ENCODE peak calls at places on chromosomes 7 and 10, in five cellular contexts. G, S, W, V and H are unnamed samples.

GRCh38 chr7:102836206-102836938 is 76.4 kb upstream of the LRRC17 start:
- DNase-seq in G (peak; percentile 63), S (no peak), W (no peak), V (no peak), H (no peak)

GRCh38 chr7:112266595-112267270 is 60.2 kb downstream of the ZNF277 start:
- DNase-seq in G (no peak), S (no peak), W (no peak), V (no peak), H (no peak)

GRCh38 chr10:130453721-130454542 is 317.7 kb downstream of the GLRX3 start:
- DNase-seq in G (no peak), S (no peak), W (no peak), V (no peak), H (no peak)

GRCh38 chr7:69166979-69167516 is 431.2 kb upstream of the AUTS2 start:
- DNase-seq in G (no peak), S (no peak), W (no peak), V (no peak), H (no peak)

GRCh38 chr7:112889834-112890438 is 99.7 kb upstream of the TMEM168 start:
- DNase-seq in G (no peak), S (no peak), W (no peak), V (no peak), H (no peak)

GRCh38 chr10:91891285-91892001 is 17.8 kb downstream of the FGFBP3 start:
- DNase-seq in G (peak; percentile 80), S (no peak), W (no peak), V (no peak), H (no peak)

GRCh38 chr10:102948786-102949185 is 30.7 kb downstream of the CNNM2 start:
- DNase-seq in G (no peak), S (no peak), W (no peak), V (no peak), H (peak; percentile 52)

GRCh38 chr10:121310151-121310711 is 288.0 kb downstream of the FGFR2 start:
- DNase-seq in G (no peak), S (no peak), W (no peak), V (no peak), H (no peak)

GRCh38 chr10:69413221-69413865 is 3.4 kb downstream of the TACR2 start:
- DNase-seq in G (peak; percentile 49), S (peak; percentile 66), W (peak; percentile 79), V (peak; percentile 83), H (peak; percentile 53)

GRCh38 chr10:79445217-79445707 is at the start of gene ZCCHC24:
- DNase-seq in G (peak; percentile 54), S (peak; percentile 94), W (peak; percentile 60), V (no peak), H (peak; percentile 72)

GRCh38 chr10:79443338-79444242 is 1.8 kb downstream of the ZCCHC24 start:
- DNase-seq in G (no peak), S (peak; percentile 75), W (peak; percentile 8), V (no peak), H (peak; percentile 22)

GRCh38 chr10:79445708-79446450 is 455 bp upstream of the ZCCHC24 start:
- DNase-seq in G (peak; percentile 95), S (peak; percentile 99), W (peak; percentile 98), V (peak; percentile 99), H (peak; percentile 97)

GRCh38 chr10:79446451-79447020 is 1.1 kb upstream of the ZCCHC24 start:
- DNase-seq in G (no peak), S (peak; percentile 92), W (peak; percentile 76), V (peak; percentile 73), H (peak; percentile 54)

GRCh38 chr10:79444243-79445119 is 943 bp downstream of the ZCCHC24 start:
- DNase-seq in G (peak; percentile 21), S (peak; percentile 92), W (peak; percentile 44), V (peak; percentile 67), H (peak; percentile 63)
- TF ChIP-seq POLR2A in G (no peak), S (no peak), W (no peak), V (no peak), H (no peak)

GRCh38 chr10:100438674-100439315 is 24.0 kb upstream of the WNT8B start:
- DNase-seq in G (no peak), S (no peak), W (no peak), V (no peak), H (no peak)

GRCh38 chr10:100436255-100436654 is 26.6 kb upstream of the WNT8B start:
- DNase-seq in G (no peak), S (no peak), W (no peak), V (no peak), H (no peak)

DNA sequence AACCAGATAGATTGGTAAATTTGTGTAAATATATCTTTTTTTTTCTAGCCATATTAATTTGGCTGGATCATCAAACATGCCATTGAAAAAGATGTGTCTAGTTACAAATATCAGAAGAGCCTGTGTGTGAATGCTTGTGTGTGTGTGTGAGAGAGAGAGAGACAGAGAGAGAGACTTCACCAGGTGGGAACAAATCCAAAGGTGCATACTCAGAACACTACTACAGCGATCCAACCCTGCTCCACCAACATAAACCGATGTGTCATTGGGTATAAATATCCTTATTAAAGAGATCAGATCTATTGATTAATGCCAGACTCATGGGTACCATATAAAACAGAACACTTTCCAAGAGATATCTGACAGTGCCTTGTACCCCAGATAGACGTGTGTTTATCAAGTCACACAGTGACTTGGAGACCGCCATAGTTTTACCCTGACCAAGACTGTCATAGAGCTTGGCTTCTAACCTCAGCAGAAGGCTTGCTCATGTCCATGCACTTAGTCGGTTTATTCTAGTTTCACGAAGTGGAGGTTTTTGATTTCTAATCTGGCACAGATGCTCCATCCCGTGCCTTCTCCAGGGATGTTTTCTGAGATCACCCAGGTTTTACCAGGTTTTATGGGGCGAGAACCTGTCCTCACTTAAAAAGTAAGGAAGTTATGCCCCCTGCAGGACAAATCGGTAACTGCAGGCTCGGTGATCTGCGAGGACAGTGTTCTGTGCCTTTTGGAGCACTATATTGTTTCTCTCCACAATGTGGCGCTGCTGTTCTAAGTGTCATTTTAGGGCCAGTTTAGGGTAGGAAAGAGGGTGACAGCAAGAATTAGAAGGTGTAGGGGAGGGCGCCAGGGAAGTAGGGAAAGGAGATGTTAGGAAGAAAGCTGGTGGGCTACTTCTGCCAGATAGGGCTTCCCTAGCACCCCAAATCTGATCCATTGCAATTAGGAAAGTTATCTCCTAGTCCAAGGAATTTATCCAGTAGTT is 29.3 kb upstream of the WNT8B start:
- DNase-seq in G (peak; percentile 94), S (peak; percentile 93), W (peak; percentile 89), V (peak; percentile 87), H (peak; percentile 96)
- TF ChIP-seq POLR2A in G (no peak), S (no peak), W (no peak), V (no peak), H (no peak)

DNA sequence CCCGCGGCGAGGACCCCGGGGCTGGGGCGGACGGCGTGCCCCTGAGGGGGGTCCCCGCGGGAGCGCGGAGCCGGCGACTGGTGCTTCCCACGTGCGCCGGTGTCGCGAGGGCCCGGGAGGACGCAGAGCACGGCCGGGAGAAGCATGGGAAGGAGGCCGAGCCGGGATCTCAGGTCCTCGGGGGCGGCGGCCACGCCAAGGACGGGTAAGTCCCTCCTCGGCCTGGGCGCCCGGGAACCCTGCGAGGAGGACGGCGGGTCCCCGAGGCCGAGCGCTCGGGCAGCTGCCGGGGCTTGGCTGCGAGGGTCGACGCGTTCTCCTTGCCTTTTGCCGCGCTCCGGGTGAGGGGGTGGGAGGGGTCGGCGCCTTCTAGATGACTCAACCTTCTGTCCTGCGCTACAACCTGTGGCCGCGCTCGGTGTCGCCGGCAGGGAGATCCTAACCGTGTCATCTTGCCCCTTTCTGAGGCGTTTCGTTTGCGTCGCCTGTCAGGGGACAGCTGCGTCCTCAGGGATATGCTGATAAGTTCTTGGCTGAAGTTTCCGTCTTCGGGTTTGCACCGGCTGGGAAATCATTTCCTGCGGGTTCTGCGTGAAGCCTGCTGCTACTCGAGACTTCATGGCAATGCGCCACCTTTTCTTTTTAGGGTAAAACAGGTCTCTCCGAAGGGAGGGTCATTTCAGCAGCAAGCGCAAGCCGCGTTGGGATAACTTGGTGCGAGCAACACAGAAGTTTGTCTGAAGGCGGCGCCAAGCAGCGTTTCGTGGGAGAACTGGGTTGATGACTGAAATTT is 529 bp downstream of the TASOR2 start:
- DNase-seq in G (peak; percentile 76), S (peak; percentile 88), W (peak; percentile 47), V (peak; percentile 59), H (peak; percentile 91)
- TF ChIP-seq POLR2A in G (no peak), S (no peak), W (no peak), V (no peak), H (peak; percentile 33)

GRCh38 chr10:11183000-11183399 is 165.3 kb downstream of the CELF2 start:
- DNase-seq in G (no peak), S (no peak), W (no peak), V (no peak), H (no peak)
- TF ChIP-seq POLR2A in G (no peak), S (no peak), W (no peak), V (no peak), H (no peak)

DNA sequence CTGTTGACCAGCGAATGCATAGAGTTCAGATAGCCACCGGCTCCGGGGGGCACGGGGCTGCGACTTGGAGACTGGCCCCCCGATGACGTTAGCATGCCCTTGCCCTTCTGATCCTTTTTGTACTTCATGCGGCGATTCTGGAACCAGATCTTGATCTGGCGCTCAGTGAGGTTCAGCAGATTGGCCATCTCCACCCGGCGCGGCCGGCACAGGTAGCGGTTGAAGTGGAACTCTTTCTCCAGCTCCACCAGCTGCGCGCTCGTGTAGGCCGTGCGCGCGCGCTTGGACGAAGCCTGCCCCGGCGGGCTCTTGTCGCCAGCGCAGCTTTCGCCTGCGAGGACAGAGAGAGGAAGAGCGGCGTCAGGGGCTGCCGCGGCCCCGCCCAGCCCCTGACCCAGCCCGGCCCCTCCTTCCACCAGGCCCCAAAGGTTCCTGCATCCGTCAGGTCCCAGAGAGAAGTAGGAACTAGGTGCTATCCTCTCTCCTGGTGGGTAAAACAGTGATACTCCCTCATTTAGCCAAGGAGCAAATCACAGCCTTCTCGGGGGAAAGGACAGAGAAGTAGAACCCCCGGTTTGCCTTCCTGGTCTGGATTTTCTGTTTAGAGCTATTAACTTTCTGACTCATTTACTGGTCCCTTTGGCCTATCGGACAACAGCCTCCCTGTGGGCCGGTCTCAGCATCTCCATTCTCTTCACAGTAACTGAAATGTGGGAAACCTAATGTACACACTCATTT is 6.1 kb upstream of the HOXA2 start:
- DNase-seq in G (no peak), S (peak; percentile 85), W (no peak), V (no peak), H (no peak)
- TF ChIP-seq POLR2A in G (no peak), S (peak; percentile 81), W (no peak), V (peak; percentile 23), H (no peak)

GRCh38 chr7:99143853-99144672 is at the start of gene SMURF1:
- DNase-seq in G (peak; percentile 69), S (peak; percentile 95), W (peak; percentile 71), V (peak; percentile 73), H (peak; percentile 92)
- TF ChIP-seq POLR2A in G (peak; percentile 79), S (peak; percentile 33), W (peak; percentile 44), V (peak; percentile 67), H (peak; percentile 55)

GRCh38 chr7:12713625-12714435 is 26.4 kb downstream of the ARL4A start:
- DNase-seq in G (peak; percentile 31), S (no peak), W (no peak), V (no peak), H (no peak)

GRCh38 chr7:12712236-12712635 is 24.8 kb downstream of the ARL4A start:
- DNase-seq in G (no peak), S (no peak), W (no peak), V (no peak), H (no peak)

GRCh38 chr7:12709731-12710502 is 22.5 kb downstream of the ARL4A start:
- DNase-seq in G (no peak), S (no peak), W (no peak), V (no peak), H (no peak)

GRCh38 chr7:12708314-12708713 is 20.9 kb downstream of the ARL4A start:
- DNase-seq in G (no peak), S (no peak), W (no peak), V (no peak), H (no peak)

GRCh38 chr7:12711124-12711523 is 23.7 kb downstream of the ARL4A start:
- DNase-seq in G (peak; percentile 55), S (no peak), W (no peak), V (no peak), H (no peak)
- TF ChIP-seq POLR2A in G (no peak), S (no peak), W (no peak), V (no peak), H (no peak)